ENCODE peak calls at places on chromosomes 13 and 19, in six cellular contexts. A, D, N, O, Z and U are unnamed samples.

GRCh38 chr19:3670258-3670795 is 29.9 kb downstream of the PIP5K1C start:
- DNase-seq in A (peak; percentile 73), D (no peak), N (peak; percentile 92), O (no peak), Z (peak; percentile 98), U (no peak)

GRCh38 chr13:51542358-51542972 is 41.8 kb upstream of the WDFY2 start:
- DNase-seq in A (no peak), D (no peak), N (no peak), O (no peak), Z (no peak), U (no peak)

GRCh38 chr13:38630780-38631179 is 56.1 kb upstream of the FREM2 start:
- DNase-seq in A (no peak), D (no peak), N (no peak), O (no peak), Z (peak; percentile 18), U (no peak)

GRCh38 chr19:1156830-1157615 is 17.0 kb downstream of the SBNO2 start:
- DNase-seq in A (no peak), D (no peak), N (no peak), O (no peak), Z (no peak), U (peak; percentile 61)

GRCh38 chr13:52348983-52349780 is 56.8 kb downstream of the THSD1 start:
- DNase-seq in A (no peak), D (no peak), N (no peak), O (no peak), Z (peak; percentile 80), U (no peak)

GRCh38 chr13:44857736-44858135 is 131.5 kb downstream of the NUFIP1 start:
- DNase-seq in A (no peak), D (no peak), N (no peak), O (no peak), Z (no peak), U (no peak)

GRCh38 chr13:43652751-43653150 is 134.0 kb downstream of the ENOX1 start:
- DNase-seq in A (no peak), D (no peak), N (no peak), O (no peak), Z (no peak), U (no peak)

GRCh38 chr19:10091892-10092641 is 6.0 kb downstream of the SHFL start:
- DNase-seq in A (no peak), D (no peak), N (no peak), O (no peak), Z (no peak), U (no peak)

GRCh38 chr13:113412440-113412839 is 40.8 kb downstream of the ADPRHL1 start:
- DNase-seq in A (no peak), D (no peak), N (no peak), O (no peak), Z (no peak), U (no peak)

GRCh38 chr13:95301947-95302386 is 716 bp upstream of the ABCC4 start:
- DNase-seq in A (no peak), D (no peak), N (no peak), O (peak; percentile 8), Z (no peak), U (no peak)

GRCh38 chr19:51064534-51065220 is at the start of gene KLK13:
- DNase-seq in A (no peak), D (no peak), N (no peak), O (no peak), Z (no peak), U (peak; percentile 73)

GRCh38 chr13:76879211-76879875 is 6.9 kb downstream of the KCTD12 start:
- DNase-seq in A (no peak), D (peak; percentile 26), N (peak; percentile 84), O (peak; percentile 63), Z (peak; percentile 84), U (peak; percentile 77)

GRCh38 chr13:26760835-26761582 is 423 bp upstream of the GPR12 start:
- DNase-seq in A (no peak), D (no peak), N (no peak), O (no peak), Z (no peak), U (no peak)

GRCh38 chr19:56144816-56145215 is 3.7 kb downstream of the ZNF444 start:
- DNase-seq in A (no peak), D (no peak), N (no peak), O (no peak), Z (no peak), U (no peak)

GRCh38 chr13:48976677-48977625 is 1.2 kb downstream of the FNDC3A start:
- DNase-seq in A (no peak), D (no peak), N (no peak), O (no peak), Z (peak; percentile 22), U (no peak)

GRCh38 chr19:30393046-30393445 is 20.9 kb downstream of the ZNF536 start:
- DNase-seq in A (no peak), D (no peak), N (no peak), O (no peak), Z (no peak), U (no peak)

GRCh38 chr19:13110099-13110610 is 6.4 kb downstream of the TRMT1 start:
- DNase-seq in A (no peak), D (no peak), N (no peak), O (no peak), Z (no peak), U (no peak)

GRCh38 chr19:56377105-56377924 is 16.0 kb downstream of the ZNF582 start:
- DNase-seq in A (no peak), D (no peak), N (no peak), O (no peak), Z (peak; percentile 14), U (no peak)

GRCh38 chr13:51644649-51645048 is 60.4 kb downstream of the WDFY2 start:
- DNase-seq in A (no peak), D (no peak), N (no peak), O (no peak), Z (peak; percentile 43), U (no peak)

GRCh38 chr13:30576528-30576927 is 41.2 kb upstream of the USPL1 start:
- DNase-seq in A (no peak), D (no peak), N (no peak), O (peak; percentile 75), Z (peak; percentile 58), U (no peak)

GRCh38 chr19:31427857-31428256 is 78.6 kb upstream of the TSHZ3 start:
- DNase-seq in A (no peak), D (no peak), N (no peak), O (no peak), Z (no peak), U (no peak)

GRCh38 chr19:10655457-10656312 is 1.5 kb downstream of the ILF3 start:
- DNase-seq in A (no peak), D (no peak), N (no peak), O (no peak), Z (peak; percentile 63), U (no peak)

GRCh38 chr19:13995017-13995728 is 10.9 kb downstream of the RFX1 start:
- DNase-seq in A (no peak), D (no peak), N (peak; percentile 45), O (no peak), Z (peak; percentile 66), U (no peak)

GRCh38 chr13:78786399-78786879 is 127.5 kb upstream of the OBI1 start:
- DNase-seq in A (no peak), D (no peak), N (no peak), O (no peak), Z (no peak), U (no peak)

GRCh38 chr19:3366104-3366760 is at the start of gene NFIC:
- DNase-seq in A (no peak), D (no peak), N (peak; percentile 84), O (no peak), Z (peak; percentile 92), U (peak; percentile 90)

GRCh38 chr13:109945206-109945960 is 159.0 kb upstream of the IRS2 start:
- DNase-seq in A (peak; percentile 7), D (no peak), N (no peak), O (no peak), Z (peak; percentile 92), U (no peak)

GRCh38 chr13:97264663-97265062 is 42.5 kb downstream of the MBNL2 start:
- DNase-seq in A (no peak), D (no peak), N (no peak), O (no peak), Z (no peak), U (no peak)

GRCh38 chr13:101979825-101980224 is 422.0 kb downstream of the FGF14 start:
- DNase-seq in A (no peak), D (no peak), N (no peak), O (no peak), Z (no peak), U (no peak)

GRCh38 chr19:38270587-38271167 is 6.3 kb downstream of the SPINT2 start:
- DNase-seq in A (no peak), D (no peak), N (no peak), O (no peak), Z (peak; percentile 90), U (no peak)

GRCh38 chr13:27970382-27971235 is 1.5 kb upstream of the CDX2 start:
- DNase-seq in A (no peak), D (no peak), N (no peak), O (no peak), Z (no peak), U (no peak)

GRCh38 chr13:35162420-35162819 is 220.3 kb downstream of the NBEA start:
- DNase-seq in A (no peak), D (no peak), N (no peak), O (no peak), Z (no peak), U (no peak)

GRCh38 chr19:12648088-12648487 is 18.5 kb downstream of the MAN2B1 start:
- DNase-seq in A (no peak), D (no peak), N (no peak), O (no peak), Z (no peak), U (no peak)

GRCh38 chr13:111857846-111858560 is 208.9 kb upstream of the SOX1 start:
- DNase-seq in A (no peak), D (no peak), N (no peak), O (no peak), Z (no peak), U (no peak)

GRCh38 chr19:15812059-15812722 is 3.3 kb downstream of the OR10H1 start:
- DNase-seq in A (no peak), D (no peak), N (no peak), O (peak; percentile 71), Z (no peak), U (no peak)

GRCh38 chr19:46035546-46035945 is 5.3 kb downstream of the IGFL4 start:
- DNase-seq in A (no peak), D (no peak), N (no peak), O (no peak), Z (no peak), U (no peak)